ENCODE peak calls at places on chromosomes 11 and 22, in five cellular contexts. D is HepG2, M is HCT116, N is K562, O is H1. Z is an unnamed sample.

GRCh38 chr22:24091551-24092420 is 80.7 kb downstream of the CABIN1 start:
- DNase-seq in O (no peak), N (peak), D (no peak), M (no peak), Z (no peak)

GRCh38 chr11:102521121-102521520 is 9.4 kb downstream of the MMP7 start:
- DNase-seq in O (no peak), N (no peak), D (no peak), M (no peak), Z (no peak)

GRCh38 chr11:73598719-73599379 is 937 bp upstream of the FAM168A start:
- DNase-seq in M (no peak), N (no peak), O (no peak), D (no peak), Z (no peak)

GRCh38 chr11:105738972-105739574 is 129.2 kb downstream of the GRIA4 start:
- DNase-seq in M (no peak), N (no peak), D (no peak), O (no peak), Z (no peak)

GRCh38 chr11:61913699-61914395 is 3.5 kb downstream of the RAB3IL1 start:
- DNase-seq in M (no peak), D (no peak), O (no peak), N (no peak), Z (no peak)

GRCh38 chr11:132977241-132977640 is 555.1 kb downstream of the OPCML start:
- DNase-seq in O (no peak), N (no peak), M (no peak), D (no peak), Z (no peak)

GRCh38 chr22:46150615-46151423 is 493 bp downstream of the PPARA start:
- DNase-seq in M (no peak), D (no peak), N (peak), O (no peak), Z (peak)

GRCh38 chr22:17777005-17777716 is 2.9 kb upstream of the BID start:
- DNase-seq in D (peak), N (peak), M (no peak), O (no peak), Z (no peak)

GRCh38 chr11:133660202-133660568 is 127.9 kb upstream of the OPCML start:
- DNase-seq in M (no peak), O (no peak), N (no peak), D (no peak), Z (no peak)

GRCh38 chr11:69369945-69370344 is 76.0 kb downstream of the MYEOV start:
- DNase-seq in D (no peak), O (no peak), N (no peak), M (no peak), Z (no peak)

GRCh38 chr11:65489061-65489705 is 9.7 kb upstream of the MALAT1 start:
- DNase-seq in O (no peak), N (peak), M (no peak), D (peak), Z (peak)

GRCh38 chr22:42069801-42070516 is 653 bp downstream of the NAGA start:
- DNase-seq in M (no peak), N (peak), O (no peak), D (no peak), Z (peak)

GRCh38 chr11:15839061-15839460 is 517.3 kb downstream of the SOX6 start:
- DNase-seq in D (no peak), N (no peak), O (no peak), M (no peak), Z (no peak)
- TF ChIP-seq JUND in D (no peak), N (no peak), O (no peak), M (no peak), Z (no peak)

DNA sequence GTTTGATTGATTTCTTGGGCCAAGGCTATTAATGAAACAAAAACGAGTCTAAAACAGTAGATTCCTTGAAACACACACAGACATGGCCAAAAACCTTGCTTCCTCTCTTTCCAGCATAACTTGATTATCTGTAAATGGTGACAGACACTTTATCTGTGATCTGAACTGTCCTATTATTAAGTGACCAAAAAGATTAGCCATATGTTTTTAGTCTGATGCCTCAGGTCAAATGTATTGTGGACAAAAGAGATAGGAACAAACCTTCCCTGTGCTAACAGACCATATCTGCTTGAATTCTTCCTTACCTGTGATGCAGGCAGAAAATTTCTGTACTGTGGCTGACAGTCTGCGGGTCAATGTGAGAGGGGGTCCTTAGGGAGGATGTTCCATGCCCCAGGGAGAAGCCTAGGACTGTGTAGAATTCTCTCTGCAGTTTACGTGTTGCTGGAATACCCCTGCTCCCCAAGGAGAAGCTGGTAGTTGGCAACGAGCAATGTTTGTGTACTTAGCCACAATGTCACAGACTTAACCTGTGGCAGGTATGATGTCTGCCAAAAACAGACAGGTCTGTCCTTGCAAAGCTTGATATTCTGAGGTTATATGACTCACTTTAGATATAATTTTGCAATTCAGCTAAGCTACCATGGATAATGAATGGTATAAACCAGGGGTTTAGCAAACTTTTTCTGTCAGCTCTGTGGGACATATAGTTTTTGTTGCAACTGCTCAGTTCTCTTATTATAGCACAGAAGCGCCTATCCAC is 31.2 kb downstream of the C11orf71 start:
- DNase-seq in O (no peak), M (no peak), N (no peak), D (no peak), Z (peak)
- TF ChIP-seq JUND in O (no peak), M (no peak), N (no peak), D (no peak), Z (no peak)

GRCh38 chr11:1854132-1854948 is 1.5 kb downstream of the LSP1 start:
- DNase-seq in N (no peak), D (no peak), M (no peak), O (no peak), Z (no peak)
- TF ChIP-seq JUND in N (no peak), D (no peak), M (no peak), O (no peak), Z (no peak)

DNA sequence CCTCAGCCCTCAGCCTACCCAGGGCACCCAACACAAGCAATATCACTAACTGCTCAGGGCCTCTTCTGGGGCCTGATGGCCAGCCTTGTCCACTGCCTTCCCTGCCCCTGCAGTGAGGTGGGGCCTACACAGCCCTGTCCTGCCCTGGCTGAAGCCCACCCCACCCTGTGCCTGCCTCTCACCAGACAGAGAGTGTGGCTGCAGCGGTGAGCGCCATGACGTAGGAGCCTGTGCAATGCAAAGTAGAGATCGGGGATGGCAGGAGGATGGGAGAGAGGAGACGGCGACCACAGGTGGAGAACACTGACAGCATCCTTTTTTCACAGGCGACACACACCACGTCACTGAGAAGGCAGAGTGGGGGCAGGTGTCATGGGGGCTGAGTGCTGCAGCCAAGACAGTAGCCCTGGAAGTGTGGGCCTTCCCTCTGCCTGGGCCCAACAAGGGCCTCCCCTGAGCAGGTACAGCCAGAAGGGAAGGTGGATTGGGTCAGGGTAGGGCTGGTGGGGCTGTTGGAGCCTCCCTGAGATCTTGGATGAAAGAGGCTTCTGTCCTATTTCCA is 65.3 kb upstream of the CLTCL1 start:
- DNase-seq in D (no peak), O (no peak), N (no peak), M (no peak), Z (no peak)
- TF ChIP-seq JUND in D (no peak), O (no peak), N (no peak), M (no peak), Z (no peak)

GRCh38 chr22:32466496-32466895 is 2.2 kb upstream of the BPIFC start:
- DNase-seq in N (no peak), D (no peak), M (no peak), O (no peak), Z (no peak)
- TF ChIP-seq JUND in N (no peak), D (no peak), M (no peak), O (no peak), Z (no peak)

DNA sequence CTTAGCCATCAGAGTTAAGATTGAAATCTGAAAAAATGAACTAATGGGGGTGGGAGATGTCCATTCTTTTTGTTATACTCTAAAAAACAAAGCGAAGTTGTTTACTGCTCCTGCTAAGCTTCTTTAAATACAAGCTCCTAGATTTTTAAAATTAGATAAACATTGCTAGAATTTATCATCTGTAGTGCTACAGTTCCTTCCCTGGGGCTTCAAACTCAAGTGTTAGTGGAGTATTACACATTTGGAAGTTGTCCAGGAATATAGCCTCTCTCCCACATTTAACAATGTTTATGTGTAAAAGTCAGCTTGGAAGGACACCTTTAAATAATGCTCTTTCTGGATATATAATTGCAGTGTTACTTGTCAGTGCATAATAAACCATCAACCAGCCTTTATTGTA is 155.5 kb downstream of the SPON1 start:
- DNase-seq in N (no peak), M (no peak), O (no peak), D (no peak), Z (no peak)
- TF ChIP-seq JUND in N (no peak), M (no peak), O (no peak), D (no peak), Z (no peak)

GRCh38 chr11:60334005-60334620 is 7.1 kb downstream of the MS4A6E start:
- DNase-seq in D (peak), N (peak), O (peak), M (peak), Z (peak)
- TF ChIP-seq JUND in D (no peak), N (no peak), O (no peak), M (no peak), Z (no peak)

Z was measured in T47D.